ENCODE peak calls at places on chromosomes 4 and X, in eight cellular contexts. R is lower lobe of right lung, Z is spleen, U is sciatic nerve, J is left colon, N is EL, B is A172, Q is GM04504. W is an unnamed sample.

GRCh38 chr4:17124767-17125166 is 226.3 kb upstream of the LDB2 start:
- DNase-seq in U (no peak), N (no peak), J (no peak), Z (no peak), R (no peak), Q (no peak), B (no peak), W (no peak)

GRCh38 chr4:15011166-15011565 is 8.9 kb downstream of the CPEB2 start:
- DNase-seq in B (no peak), Q (no peak), U (no peak), R (no peak), J (no peak), N (no peak), Z (no peak), W (no peak)

GRCh38 chr4:114312349-114312748 is 286.3 kb upstream of the UGT8 start:
- DNase-seq in N (no peak), Q (no peak), Z (no peak), J (peak; percentile 27), R (no peak), U (no peak), B (no peak), W (no peak)

GRCh38 chrX:52346462-52347165 is 22.2 kb upstream of the XAGE2 start:
- DNase-seq in Z (no peak), Q (no peak), R (no peak), U (no peak), J (no peak), B (peak; percentile 57), N (peak; percentile 5), W (no peak)

GRCh38 chr4:94636004-94636403 is 121.8 kb upstream of the BMPR1B start:
- DNase-seq in J (no peak), N (no peak), Q (no peak), R (no peak), U (no peak), Z (no peak), B (no peak), W (no peak)

GRCh38 chr4:145012841-145013240 is 85.2 kb downstream of the ANAPC10 start:
- DNase-seq in R (no peak), U (no peak), Z (no peak), Q (peak; percentile 13), B (peak; percentile 73), N (peak; percentile 41), J (no peak), W (no peak)

GRCh38 chr4:182413550-182413949 is 170.3 kb downstream of the TENM3 start:
- DNase-seq in J (no peak), B (no peak), R (no peak), N (no peak), Z (no peak), U (no peak), Q (no peak), W (no peak)

GRCh38 chr4:170138580-170139194 is 48.9 kb upstream of the AADAT start:
- DNase-seq in Z (peak; percentile 79), B (peak; percentile 70), J (peak; percentile 81), Q (peak; percentile 42), R (peak; percentile 70), U (peak; percentile 87), N (peak; percentile 71), W (peak; percentile 56)

GRCh38 chr4:100086766-100087431 is 103.4 kb downstream of the DDIT4L start:
- DNase-seq in J (no peak), B (no peak), Z (no peak), U (no peak), N (no peak), R (no peak), Q (peak; percentile 52), W (no peak)

GRCh38 chr4:152850377-152850776 is 70.6 kb downstream of the ARFIP1 start:
- DNase-seq in U (no peak), N (peak; percentile 12), J (peak; percentile 12), B (peak; percentile 63), Q (no peak), R (peak; percentile 66), Z (no peak), W (no peak)

W was measured in HuH-7.